ENCODE peak calls at places on chromosomes 16 and 17, in six cellular contexts. One of them, this sample, is unnamed.

GRCh38 chr17:18025596-18026407 is 13.2 kb downstream of the ATPAF2 start:
- DNase-seq in activated gamma-delta T cell: no peak
- DNase-seq in tibial nerve: no peak
- DNase-seq in activated naive CD8-positive, alpha-beta T cell treated with anti-CD3 and anti-CD28 coated beads for 36 hours: peak; percentile 49
- DNase-seq in NCI-H524 treated with DMSO at 0.1 percent for 48 hours: no peak
- DNase-seq in activated effector memory CD4-positive, alpha-beta T cell treated with anti-CD3 and anti-CD28 coated beads, Interleukin-2, amount 50 U/mL, for 16 hours: peak; percentile 67
- DNase-seq in this sample: no peak

GRCh38 chr16:78072275-78072674 is 27.2 kb upstream of the WWOX start:
- DNase-seq in activated gamma-delta T cell: no peak
- DNase-seq in tibial nerve: no peak
- DNase-seq in activated naive CD8-positive, alpha-beta T cell treated with anti-CD3 and anti-CD28 coated beads for 36 hours: no peak
- DNase-seq in NCI-H524 treated with DMSO at 0.1 percent for 48 hours: no peak
- DNase-seq in activated effector memory CD4-positive, alpha-beta T cell treated with anti-CD3 and anti-CD28 coated beads, Interleukin-2, amount 50 U/mL, for 16 hours: no peak
- DNase-seq in this sample: no peak

GRCh38 chr17:44901323-44901965 is 2.2 kb upstream of the EFTUD2 start:
- DNase-seq in activated gamma-delta T cell: no peak
- DNase-seq in tibial nerve: no peak
- DNase-seq in activated naive CD8-positive, alpha-beta T cell treated with anti-CD3 and anti-CD28 coated beads for 36 hours: no peak
- DNase-seq in NCI-H524 treated with DMSO at 0.1 percent for 48 hours: no peak
- DNase-seq in activated effector memory CD4-positive, alpha-beta T cell treated with anti-CD3 and anti-CD28 coated beads, Interleukin-2, amount 50 U/mL, for 16 hours: no peak
- DNase-seq in this sample: no peak

GRCh38 chr17:17028059-17028877 is 14.0 kb upstream of the MPRIP start:
- DNase-seq in activated gamma-delta T cell: no peak
- DNase-seq in tibial nerve: peak; percentile 43
- DNase-seq in activated naive CD8-positive, alpha-beta T cell treated with anti-CD3 and anti-CD28 coated beads for 36 hours: no peak
- DNase-seq in NCI-H524 treated with DMSO at 0.1 percent for 48 hours: no peak
- DNase-seq in activated effector memory CD4-positive, alpha-beta T cell treated with anti-CD3 and anti-CD28 coated beads, Interleukin-2, amount 50 U/mL, for 16 hours: no peak
- DNase-seq in this sample: peak; percentile 91

GRCh38 chr17:19288453-19288852 is 51.3 kb downstream of the EPN2 start:
- DNase-seq in activated gamma-delta T cell: no peak
- DNase-seq in tibial nerve: no peak
- DNase-seq in activated naive CD8-positive, alpha-beta T cell treated with anti-CD3 and anti-CD28 coated beads for 36 hours: no peak
- DNase-seq in NCI-H524 treated with DMSO at 0.1 percent for 48 hours: no peak
- DNase-seq in activated effector memory CD4-positive, alpha-beta T cell treated with anti-CD3 and anti-CD28 coated beads, Interleukin-2, amount 50 U/mL, for 16 hours: no peak
- DNase-seq in this sample: no peak

GRCh38 chr17:4895121-4895520 is 4.2 kb upstream of the C17orf107 start:
- DNase-seq in activated gamma-delta T cell: no peak
- DNase-seq in tibial nerve: no peak
- DNase-seq in activated naive CD8-positive, alpha-beta T cell treated with anti-CD3 and anti-CD28 coated beads for 36 hours: no peak
- DNase-seq in NCI-H524 treated with DMSO at 0.1 percent for 48 hours: no peak
- DNase-seq in activated effector memory CD4-positive, alpha-beta T cell treated with anti-CD3 and anti-CD28 coated beads, Interleukin-2, amount 50 U/mL, for 16 hours: no peak
- DNase-seq in this sample: peak; percentile 63

GRCh38 chr16:4404247-4404966 is 12.0 kb downstream of the CORO7 start:
- DNase-seq in activated gamma-delta T cell: no peak
- DNase-seq in tibial nerve: peak; percentile 49
- DNase-seq in activated naive CD8-positive, alpha-beta T cell treated with anti-CD3 and anti-CD28 coated beads for 36 hours: peak; percentile 45
- DNase-seq in NCI-H524 treated with DMSO at 0.1 percent for 48 hours: no peak
- DNase-seq in activated effector memory CD4-positive, alpha-beta T cell treated with anti-CD3 and anti-CD28 coated beads, Interleukin-2, amount 50 U/mL, for 16 hours: no peak
- DNase-seq in this sample: peak; percentile 93

GRCh38 chr16:81446318-81447275 is 2.0 kb downstream of the CMIP start:
- DNase-seq in activated gamma-delta T cell: no peak
- DNase-seq in tibial nerve: no peak
- DNase-seq in activated naive CD8-positive, alpha-beta T cell treated with anti-CD3 and anti-CD28 coated beads for 36 hours: peak; percentile 29
- DNase-seq in NCI-H524 treated with DMSO at 0.1 percent for 48 hours: no peak
- DNase-seq in activated effector memory CD4-positive, alpha-beta T cell treated with anti-CD3 and anti-CD28 coated beads, Interleukin-2, amount 50 U/mL, for 16 hours: peak; percentile 66
- DNase-seq in this sample: no peak

GRCh38 chr16:82082543-82083244 is 47.6 kb downstream of the HSD17B2 start:
- DNase-seq in activated gamma-delta T cell: no peak
- DNase-seq in tibial nerve: no peak
- DNase-seq in activated naive CD8-positive, alpha-beta T cell treated with anti-CD3 and anti-CD28 coated beads for 36 hours: peak; percentile 18
- DNase-seq in NCI-H524 treated with DMSO at 0.1 percent for 48 hours: no peak
- DNase-seq in activated effector memory CD4-positive, alpha-beta T cell treated with anti-CD3 and anti-CD28 coated beads, Interleukin-2, amount 50 U/mL, for 16 hours: no peak
- DNase-seq in this sample: no peak

GRCh38 chr17:66165537-66166123 is 26.3 kb downstream of the CEP112 start:
- DNase-seq in activated gamma-delta T cell: no peak
- DNase-seq in tibial nerve: peak; percentile 12
- DNase-seq in activated naive CD8-positive, alpha-beta T cell treated with anti-CD3 and anti-CD28 coated beads for 36 hours: no peak
- DNase-seq in NCI-H524 treated with DMSO at 0.1 percent for 48 hours: no peak
- DNase-seq in activated effector memory CD4-positive, alpha-beta T cell treated with anti-CD3 and anti-CD28 coated beads, Interleukin-2, amount 50 U/mL, for 16 hours: no peak
- DNase-seq in this sample: no peak

GRCh38 chr17:65099475-65099874 is 37.7 kb upstream of the RGS9 start:
- DNase-seq in activated gamma-delta T cell: no peak
- DNase-seq in tibial nerve: no peak
- DNase-seq in activated naive CD8-positive, alpha-beta T cell treated with anti-CD3 and anti-CD28 coated beads for 36 hours: no peak
- DNase-seq in NCI-H524 treated with DMSO at 0.1 percent for 48 hours: no peak
- DNase-seq in activated effector memory CD4-positive, alpha-beta T cell treated with anti-CD3 and anti-CD28 coated beads, Interleukin-2, amount 50 U/mL, for 16 hours: no peak
- DNase-seq in this sample: no peak

GRCh38 chr17:66803474-66803951 is 31.4 kb upstream of the CACNG5 start:
- DNase-seq in activated gamma-delta T cell: no peak
- DNase-seq in tibial nerve: no peak
- DNase-seq in activated naive CD8-positive, alpha-beta T cell treated with anti-CD3 and anti-CD28 coated beads for 36 hours: no peak
- DNase-seq in NCI-H524 treated with DMSO at 0.1 percent for 48 hours: no peak
- DNase-seq in activated effector memory CD4-positive, alpha-beta T cell treated with anti-CD3 and anti-CD28 coated beads, Interleukin-2, amount 50 U/mL, for 16 hours: no peak
- DNase-seq in this sample: no peak

GRCh38 chr17:48577946-48578615 is at the start of gene HOXB4:
- DNase-seq in activated gamma-delta T cell: peak; percentile 68
- DNase-seq in tibial nerve: peak; percentile 67
- DNase-seq in activated naive CD8-positive, alpha-beta T cell treated with anti-CD3 and anti-CD28 coated beads for 36 hours: peak; percentile 68
- DNase-seq in NCI-H524 treated with DMSO at 0.1 percent for 48 hours: no peak
- DNase-seq in activated effector memory CD4-positive, alpha-beta T cell treated with anti-CD3 and anti-CD28 coated beads, Interleukin-2, amount 50 U/mL, for 16 hours: peak; percentile 87
- DNase-seq in this sample: no peak

GRCh38 chr17:559699-560378 is 154.8 kb downstream of the VPS53 start:
- DNase-seq in activated gamma-delta T cell: no peak
- DNase-seq in tibial nerve: peak; percentile 54
- DNase-seq in activated naive CD8-positive, alpha-beta T cell treated with anti-CD3 and anti-CD28 coated beads for 36 hours: no peak
- DNase-seq in NCI-H524 treated with DMSO at 0.1 percent for 48 hours: no peak
- DNase-seq in activated effector memory CD4-positive, alpha-beta T cell treated with anti-CD3 and anti-CD28 coated beads, Interleukin-2, amount 50 U/mL, for 16 hours: no peak
- DNase-seq in this sample: no peak

GRCh38 chr17:50221500-50222480 is 20.4 kb upstream of the COL1A1 start:
- DNase-seq in activated gamma-delta T cell: no peak
- DNase-seq in tibial nerve: peak; percentile 58
- DNase-seq in activated naive CD8-positive, alpha-beta T cell treated with anti-CD3 and anti-CD28 coated beads for 36 hours: no peak
- DNase-seq in NCI-H524 treated with DMSO at 0.1 percent for 48 hours: no peak
- DNase-seq in activated effector memory CD4-positive, alpha-beta T cell treated with anti-CD3 and anti-CD28 coated beads, Interleukin-2, amount 50 U/mL, for 16 hours: no peak
- DNase-seq in this sample: no peak

GRCh38 chr17:77666881-77667395 is 291.6 kb upstream of the TNRC6C start:
- DNase-seq in activated gamma-delta T cell: no peak
- DNase-seq in tibial nerve: no peak
- DNase-seq in activated naive CD8-positive, alpha-beta T cell treated with anti-CD3 and anti-CD28 coated beads for 36 hours: peak; percentile 79
- DNase-seq in NCI-H524 treated with DMSO at 0.1 percent for 48 hours: no peak
- DNase-seq in activated effector memory CD4-positive, alpha-beta T cell treated with anti-CD3 and anti-CD28 coated beads, Interleukin-2, amount 50 U/mL, for 16 hours: peak; percentile 85
- DNase-seq in this sample: peak; percentile 19

GRCh38 chr16:46789499-46790414 is 41.2 kb downstream of the C16orf87 start:
- DNase-seq in activated gamma-delta T cell: peak; percentile 71
- DNase-seq in tibial nerve: peak; percentile 58
- DNase-seq in activated naive CD8-positive, alpha-beta T cell treated with anti-CD3 and anti-CD28 coated beads for 36 hours: peak; percentile 83
- DNase-seq in NCI-H524 treated with DMSO at 0.1 percent for 48 hours: no peak
- DNase-seq in activated effector memory CD4-positive, alpha-beta T cell treated with anti-CD3 and anti-CD28 coated beads, Interleukin-2, amount 50 U/mL, for 16 hours: peak; percentile 93
- DNase-seq in this sample: no peak

GRCh38 chr16:79656537-79657115 is 56.1 kb upstream of the MAF start:
- DNase-seq in activated gamma-delta T cell: no peak
- DNase-seq in tibial nerve: no peak
- DNase-seq in activated naive CD8-positive, alpha-beta T cell treated with anti-CD3 and anti-CD28 coated beads for 36 hours: no peak
- DNase-seq in NCI-H524 treated with DMSO at 0.1 percent for 48 hours: no peak
- DNase-seq in activated effector memory CD4-positive, alpha-beta T cell treated with anti-CD3 and anti-CD28 coated beads, Interleukin-2, amount 50 U/mL, for 16 hours: no peak
- DNase-seq in this sample: no peak

GRCh38 chr17:50283246-50283645 is 9.0 kb downstream of the TMEM92 start:
- DNase-seq in activated gamma-delta T cell: no peak
- DNase-seq in tibial nerve: no peak
- DNase-seq in activated naive CD8-positive, alpha-beta T cell treated with anti-CD3 and anti-CD28 coated beads for 36 hours: no peak
- DNase-seq in NCI-H524 treated with DMSO at 0.1 percent for 48 hours: no peak
- DNase-seq in activated effector memory CD4-positive, alpha-beta T cell treated with anti-CD3 and anti-CD28 coated beads, Interleukin-2, amount 50 U/mL, for 16 hours: no peak
- DNase-seq in this sample: no peak

GRCh38 chr16:69073181-69073669 is 32.2 kb upstream of the HAS3 start:
- DNase-seq in activated gamma-delta T cell: no peak
- DNase-seq in tibial nerve: no peak
- DNase-seq in activated naive CD8-positive, alpha-beta T cell treated with anti-CD3 and anti-CD28 coated beads for 36 hours: no peak
- DNase-seq in NCI-H524 treated with DMSO at 0.1 percent for 48 hours: no peak
- DNase-seq in activated effector memory CD4-positive, alpha-beta T cell treated with anti-CD3 and anti-CD28 coated beads, Interleukin-2, amount 50 U/mL, for 16 hours: no peak
- DNase-seq in this sample: no peak

GRCh38 chr16:31674686-31675085 is 147.0 kb downstream of the AHSP start:
- DNase-seq in activated gamma-delta T cell: no peak
- DNase-seq in tibial nerve: no peak
- DNase-seq in activated naive CD8-positive, alpha-beta T cell treated with anti-CD3 and anti-CD28 coated beads for 36 hours: no peak
- DNase-seq in NCI-H524 treated with DMSO at 0.1 percent for 48 hours: no peak
- DNase-seq in activated effector memory CD4-positive, alpha-beta T cell treated with anti-CD3 and anti-CD28 coated beads, Interleukin-2, amount 50 U/mL, for 16 hours: no peak
- DNase-seq in this sample: no peak

GRCh38 chr16:52553322-52553721 is 6.4 kb upstream of the TOX3 start:
- DNase-seq in activated gamma-delta T cell: no peak
- DNase-seq in tibial nerve: no peak
- DNase-seq in activated naive CD8-positive, alpha-beta T cell treated with anti-CD3 and anti-CD28 coated beads for 36 hours: no peak
- DNase-seq in NCI-H524 treated with DMSO at 0.1 percent for 48 hours: no peak
- DNase-seq in activated effector memory CD4-positive, alpha-beta T cell treated with anti-CD3 and anti-CD28 coated beads, Interleukin-2, amount 50 U/mL, for 16 hours: no peak
- DNase-seq in this sample: no peak

GRCh38 chr16:56833243-56833970 is 31.6 kb upstream of the SLC12A3 start:
- DNase-seq in activated gamma-delta T cell: no peak
- DNase-seq in tibial nerve: no peak
- DNase-seq in activated naive CD8-positive, alpha-beta T cell treated with anti-CD3 and anti-CD28 coated beads for 36 hours: no peak
- DNase-seq in NCI-H524 treated with DMSO at 0.1 percent for 48 hours: no peak
- DNase-seq in activated effector memory CD4-positive, alpha-beta T cell treated with anti-CD3 and anti-CD28 coated beads, Interleukin-2, amount 50 U/mL, for 16 hours: no peak
- DNase-seq in this sample: no peak

GRCh38 chr17:75904749-75905521 is at the start of gene MRPL38:
- DNase-seq in activated gamma-delta T cell: peak; percentile 92
- DNase-seq in tibial nerve: peak; percentile 78
- DNase-seq in activated naive CD8-positive, alpha-beta T cell treated with anti-CD3 and anti-CD28 coated beads for 36 hours: peak; percentile 99
- DNase-seq in NCI-H524 treated with DMSO at 0.1 percent for 48 hours: peak; percentile 92
- DNase-seq in activated effector memory CD4-positive, alpha-beta T cell treated with anti-CD3 and anti-CD28 coated beads, Interleukin-2, amount 50 U/mL, for 16 hours: peak; percentile 97
- DNase-seq in this sample: peak; percentile 96

GRCh38 chr17:247767-248166 is 66.3 kb upstream of the DOC2B start:
- DNase-seq in activated gamma-delta T cell: no peak
- DNase-seq in tibial nerve: no peak
- DNase-seq in activated naive CD8-positive, alpha-beta T cell treated with anti-CD3 and anti-CD28 coated beads for 36 hours: no peak
- DNase-seq in NCI-H524 treated with DMSO at 0.1 percent for 48 hours: no peak
- DNase-seq in activated effector memory CD4-positive, alpha-beta T cell treated with anti-CD3 and anti-CD28 coated beads, Interleukin-2, amount 50 U/mL, for 16 hours: peak; percentile 53
- DNase-seq in this sample: peak; percentile 72

GRCh38 chr17:75539969-75540729 is 14.7 kb downstream of the LLGL2 start:
- DNase-seq in activated gamma-delta T cell: no peak
- DNase-seq in tibial nerve: no peak
- DNase-seq in activated naive CD8-positive, alpha-beta T cell treated with anti-CD3 and anti-CD28 coated beads for 36 hours: no peak
- DNase-seq in NCI-H524 treated with DMSO at 0.1 percent for 48 hours: no peak
- DNase-seq in activated effector memory CD4-positive, alpha-beta T cell treated with anti-CD3 and anti-CD28 coated beads, Interleukin-2, amount 50 U/mL, for 16 hours: no peak
- DNase-seq in this sample: no peak

GRCh38 chr16:78324649-78325274 is 225.3 kb downstream of the WWOX start:
- DNase-seq in activated gamma-delta T cell: no peak
- DNase-seq in tibial nerve: no peak
- DNase-seq in activated naive CD8-positive, alpha-beta T cell treated with anti-CD3 and anti-CD28 coated beads for 36 hours: no peak
- DNase-seq in NCI-H524 treated with DMSO at 0.1 percent for 48 hours: no peak
- DNase-seq in activated effector memory CD4-positive, alpha-beta T cell treated with anti-CD3 and anti-CD28 coated beads, Interleukin-2, amount 50 U/mL, for 16 hours: no peak
- DNase-seq in this sample: no peak

This sample was measured in chondrocyte.